ENCODE peak calls at places on chromosomes 2 and 18, in six cellular contexts. One of them, this sample, is unnamed.

GRCh38 chr18:44681039-44681595 is 429 bp downstream of the SETBP1 start:
- DNase-seq in HepG2: no peak
- DNase-seq in fibroblast of mammary gland: peak
- DNase-seq in LNCaP clone FGC: no peak
- DNase-seq in nephron progenitor cell: no peak
- DNase-seq in IMR-90: no peak
- DNase-seq in this sample: no peak

GRCh38 chr18:32761231-32761785 is 11.5 kb downstream of the KLHL14 start:
- DNase-seq in HepG2: no peak
- DNase-seq in IMR-90: no peak
- DNase-seq in nephron progenitor cell: no peak
- DNase-seq in LNCaP clone FGC: no peak
- DNase-seq in fibroblast of mammary gland: no peak
- DNase-seq in this sample: no peak

GRCh38 chr18:7830468-7830867 is 263.4 kb downstream of the PTPRM start:
- DNase-seq in IMR-90: no peak
- DNase-seq in LNCaP clone FGC: peak
- DNase-seq in HepG2: no peak
- DNase-seq in nephron progenitor cell: no peak
- DNase-seq in fibroblast of mammary gland: no peak
- DNase-seq in this sample: peak

GRCh38 chr2:34408100-34408499 is 809.0 kb upstream of the FAM98A start:
- DNase-seq in HepG2: no peak
- DNase-seq in IMR-90: no peak
- DNase-seq in nephron progenitor cell: no peak
- DNase-seq in fibroblast of mammary gland: no peak
- DNase-seq in LNCaP clone FGC: no peak
- DNase-seq in this sample: no peak

GRCh38 chr2:43676322-43677050 is at the start of gene C1GALT1C1L:
- DNase-seq in nephron progenitor cell: no peak
- DNase-seq in IMR-90: peak
- DNase-seq in HepG2: peak
- DNase-seq in fibroblast of mammary gland: peak
- DNase-seq in LNCaP clone FGC: no peak
- DNase-seq in this sample: peak

GRCh38 chr2:161030260-161031063 is 129.8 kb upstream of the TANK start:
- DNase-seq in LNCaP clone FGC: no peak
- DNase-seq in fibroblast of mammary gland: peak
- DNase-seq in IMR-90: peak
- DNase-seq in nephron progenitor cell: no peak
- DNase-seq in HepG2: peak
- DNase-seq in this sample: peak

GRCh38 chr2:75130171-75130570 is 69.1 kb downstream of the TACR1 start:
- DNase-seq in fibroblast of mammary gland: no peak
- DNase-seq in HepG2: no peak
- DNase-seq in IMR-90: no peak
- DNase-seq in LNCaP clone FGC: no peak
- DNase-seq in nephron progenitor cell: no peak
- DNase-seq in this sample: peak

GRCh38 chr2:905091-905832 is 45.4 kb upstream of the SNTG2 start:
- DNase-seq in HepG2: no peak
- DNase-seq in IMR-90: no peak
- DNase-seq in fibroblast of mammary gland: no peak
- DNase-seq in LNCaP clone FGC: no peak
- DNase-seq in nephron progenitor cell: no peak
- DNase-seq in this sample: no peak

GRCh38 chr2:155825876-155826275 is 506.6 kb downstream of the NR4A2 start:
- DNase-seq in LNCaP clone FGC: no peak
- DNase-seq in nephron progenitor cell: no peak
- DNase-seq in fibroblast of mammary gland: no peak
- DNase-seq in IMR-90: no peak
- DNase-seq in HepG2: no peak
- DNase-seq in this sample: no peak

GRCh38 chr2:235498556-235499305 is 4.9 kb downstream of the AGAP1 start:
- DNase-seq in IMR-90: no peak
- DNase-seq in nephron progenitor cell: peak
- DNase-seq in HepG2: no peak
- DNase-seq in fibroblast of mammary gland: peak
- DNase-seq in LNCaP clone FGC: no peak
- DNase-seq in this sample: peak

GRCh38 chr18:37393221-37393828 is 172.3 kb downstream of the CELF4 start:
- DNase-seq in LNCaP clone FGC: no peak
- DNase-seq in nephron progenitor cell: no peak
- DNase-seq in IMR-90: no peak
- DNase-seq in HepG2: no peak
- DNase-seq in fibroblast of mammary gland: no peak
- DNase-seq in this sample: no peak

GRCh38 chr2:207504513-207505171 is 25.1 kb upstream of the CREB1 start:
- DNase-seq in IMR-90: peak
- DNase-seq in LNCaP clone FGC: no peak
- DNase-seq in nephron progenitor cell: peak
- DNase-seq in fibroblast of mammary gland: peak
- DNase-seq in HepG2: no peak
- DNase-seq in this sample: no peak

GRCh38 chr2:130327703-130328527 is 14.8 kb upstream of the IMP4 start:
- DNase-seq in fibroblast of mammary gland: peak
- DNase-seq in LNCaP clone FGC: no peak
- DNase-seq in HepG2: peak
- DNase-seq in IMR-90: peak
- DNase-seq in nephron progenitor cell: no peak
- DNase-seq in this sample: peak

GRCh38 chr2:238565031-238565430 is 138.3 kb downstream of the ASB1 start:
- DNase-seq in nephron progenitor cell: no peak
- DNase-seq in fibroblast of mammary gland: no peak
- DNase-seq in HepG2: no peak
- DNase-seq in LNCaP clone FGC: no peak
- DNase-seq in IMR-90: no peak
- DNase-seq in this sample: no peak

GRCh38 chr2:55581435-55581834 is 36.0 kb downstream of the PPP4R3B start:
- DNase-seq in nephron progenitor cell: no peak
- DNase-seq in LNCaP clone FGC: no peak
- DNase-seq in IMR-90: no peak
- DNase-seq in fibroblast of mammary gland: peak
- DNase-seq in HepG2: peak
- DNase-seq in this sample: no peak
- TF ChIP-seq CTCF in nephron progenitor cell: peak
- TF ChIP-seq CTCF in LNCaP clone FGC: peak
- TF ChIP-seq CTCF in IMR-90: peak
- TF ChIP-seq CTCF in fibroblast of mammary gland: peak
- TF ChIP-seq CTCF in HepG2: peak
- TF ChIP-seq CTCF in this sample: no peak

GRCh38 chr2:81260320-81260719 is 955.8 kb upstream of the LRRTM1 start:
- DNase-seq in LNCaP clone FGC: peak
- DNase-seq in nephron progenitor cell: no peak
- DNase-seq in IMR-90: no peak
- DNase-seq in HepG2: no peak
- DNase-seq in fibroblast of mammary gland: no peak
- DNase-seq in this sample: peak

GRCh38 chr2:81263989-81264388 is 959.4 kb upstream of the LRRTM1 start:
- DNase-seq in fibroblast of mammary gland: no peak
- DNase-seq in HepG2: no peak
- DNase-seq in nephron progenitor cell: no peak
- DNase-seq in IMR-90: no peak
- DNase-seq in LNCaP clone FGC: no peak
- DNase-seq in this sample: no peak

GRCh38 chr2:81266106-81266505 is 961.6 kb upstream of the LRRTM1 start:
- DNase-seq in LNCaP clone FGC: no peak
- DNase-seq in IMR-90: no peak
- DNase-seq in fibroblast of mammary gland: no peak
- DNase-seq in HepG2: peak
- DNase-seq in nephron progenitor cell: peak
- DNase-seq in this sample: peak
- TF ChIP-seq CTCF in LNCaP clone FGC: peak
- TF ChIP-seq CTCF in IMR-90: no peak
- TF ChIP-seq CTCF in fibroblast of mammary gland: no peak
- TF ChIP-seq CTCF in HepG2: peak
- TF ChIP-seq CTCF in nephron progenitor cell: peak
- TF ChIP-seq CTCF in this sample: peak

DNA sequence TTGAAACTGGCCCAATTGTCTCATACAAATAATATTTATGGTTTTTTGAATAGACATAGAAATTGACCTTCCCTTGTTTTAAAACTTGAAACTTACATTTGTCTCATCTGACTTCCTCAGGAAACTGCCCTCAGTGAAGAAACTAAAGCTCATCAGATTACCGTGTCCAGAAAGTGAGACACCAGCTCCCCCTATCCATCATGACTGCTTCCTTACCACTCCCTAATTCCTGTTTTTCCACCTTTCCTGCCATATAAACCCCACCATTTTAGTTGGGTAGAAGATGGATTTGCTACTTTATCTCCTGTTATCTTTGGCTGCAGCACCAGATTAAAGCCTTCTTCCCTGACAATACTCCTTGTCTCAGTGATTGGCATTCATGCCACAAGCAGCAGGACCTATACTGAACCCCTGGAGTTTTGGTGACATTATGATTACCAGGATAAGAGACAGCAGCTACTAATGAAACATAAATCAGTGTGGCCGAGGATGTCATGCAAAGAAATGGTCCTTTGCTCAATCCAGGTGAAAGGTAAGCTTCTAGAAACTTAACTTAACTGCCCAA is 1627.6 kb upstream of the ZEB2 start:
- DNase-seq in fibroblast of mammary gland: no peak
- DNase-seq in IMR-90: no peak
- DNase-seq in nephron progenitor cell: no peak
- DNase-seq in HepG2: no peak
- DNase-seq in LNCaP clone FGC: no peak
- DNase-seq in this sample: no peak
- TF ChIP-seq CTCF in fibroblast of mammary gland: no peak
- TF ChIP-seq CTCF in IMR-90: no peak
- TF ChIP-seq CTCF in nephron progenitor cell: no peak
- TF ChIP-seq CTCF in HepG2: peak
- TF ChIP-seq CTCF in LNCaP clone FGC: no peak
- TF ChIP-seq CTCF in this sample: no peak

GRCh38 chr2:170369894-170370293 is 191.9 kb downstream of the MYO3B start:
- DNase-seq in LNCaP clone FGC: no peak
- DNase-seq in IMR-90: peak
- DNase-seq in nephron progenitor cell: no peak
- DNase-seq in fibroblast of mammary gland: peak
- DNase-seq in HepG2: peak
- DNase-seq in this sample: peak
- TF ChIP-seq CTCF in LNCaP clone FGC: peak
- TF ChIP-seq CTCF in IMR-90: peak
- TF ChIP-seq CTCF in nephron progenitor cell: peak
- TF ChIP-seq CTCF in fibroblast of mammary gland: no peak
- TF ChIP-seq CTCF in HepG2: peak
- TF ChIP-seq CTCF in this sample: no peak

DNA sequence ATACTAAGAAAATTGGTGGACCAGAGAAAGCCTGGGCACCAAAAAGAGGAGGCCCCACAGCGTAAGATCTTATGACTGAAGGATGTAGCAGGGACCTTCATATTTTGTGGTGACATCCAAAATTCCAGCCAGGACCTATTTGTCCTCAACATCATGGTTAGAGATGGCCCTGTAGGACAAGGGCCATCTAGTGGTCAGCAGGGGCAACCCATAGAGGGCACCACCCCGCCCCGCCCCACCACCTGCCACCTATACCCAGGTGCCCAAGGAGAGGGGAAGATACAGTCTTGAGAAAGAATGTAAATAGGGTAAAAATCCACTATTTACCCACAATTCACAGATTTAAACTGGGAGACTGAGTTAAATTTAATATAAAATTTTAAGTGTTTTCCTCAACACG is 59.6 kb upstream of the TMEM163 start:
- DNase-seq in fibroblast of mammary gland: no peak
- DNase-seq in nephron progenitor cell: no peak
- DNase-seq in IMR-90: no peak
- DNase-seq in LNCaP clone FGC: no peak
- DNase-seq in HepG2: peak
- DNase-seq in this sample: peak
- TF ChIP-seq CTCF in fibroblast of mammary gland: peak
- TF ChIP-seq CTCF in nephron progenitor cell: peak
- TF ChIP-seq CTCF in IMR-90: no peak
- TF ChIP-seq CTCF in LNCaP clone FGC: peak
- TF ChIP-seq CTCF in HepG2: peak
- TF ChIP-seq CTCF in this sample: no peak

GRCh38 chr2:95314964-95315611 is 17.9 kb downstream of the KCNIP3 start:
- DNase-seq in IMR-90: peak
- DNase-seq in nephron progenitor cell: peak
- DNase-seq in fibroblast of mammary gland: peak
- DNase-seq in LNCaP clone FGC: no peak
- DNase-seq in HepG2: peak
- DNase-seq in this sample: peak
- TF ChIP-seq CTCF in IMR-90: peak
- TF ChIP-seq CTCF in nephron progenitor cell: peak
- TF ChIP-seq CTCF in fibroblast of mammary gland: peak
- TF ChIP-seq CTCF in LNCaP clone FGC: peak
- TF ChIP-seq CTCF in HepG2: peak
- TF ChIP-seq CTCF in this sample: peak

DNA sequence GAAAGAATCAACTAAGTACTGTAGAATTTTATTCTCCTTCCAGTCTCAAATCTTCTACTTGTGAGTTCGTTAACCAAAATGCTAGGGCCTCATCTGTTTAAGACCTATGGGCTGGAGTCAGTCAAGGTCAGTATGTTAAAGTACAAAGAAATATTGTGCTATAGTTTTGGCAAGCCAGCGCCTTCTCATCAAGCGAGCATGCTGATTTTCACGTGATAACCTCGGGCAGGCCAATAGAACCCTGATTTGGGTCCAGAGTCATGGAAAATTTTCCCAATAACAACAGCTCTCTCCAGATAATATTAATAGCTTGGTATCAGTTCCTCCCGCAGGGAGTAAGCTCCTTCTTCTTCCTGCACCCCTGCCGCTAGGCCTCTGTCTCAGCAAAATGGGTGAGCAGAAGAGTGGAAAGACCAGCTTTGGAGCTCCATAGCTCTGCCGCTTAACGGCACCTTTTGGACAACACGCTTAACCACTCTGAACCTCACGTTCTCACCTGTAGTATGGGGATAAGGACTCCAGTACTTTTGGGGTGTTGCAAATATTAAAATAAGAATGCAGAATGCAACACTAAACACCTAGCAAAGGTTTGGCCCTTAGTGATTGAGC is 11.7 kb downstream of the CABLES1 start:
- DNase-seq in IMR-90: no peak
- DNase-seq in nephron progenitor cell: no peak
- DNase-seq in HepG2: peak
- DNase-seq in LNCaP clone FGC: no peak
- DNase-seq in fibroblast of mammary gland: no peak
- DNase-seq in this sample: no peak
- TF ChIP-seq CTCF in IMR-90: no peak
- TF ChIP-seq CTCF in nephron progenitor cell: no peak
- TF ChIP-seq CTCF in HepG2: no peak
- TF ChIP-seq CTCF in LNCaP clone FGC: no peak
- TF ChIP-seq CTCF in fibroblast of mammary gland: no peak
- TF ChIP-seq CTCF in this sample: no peak

GRCh38 chr2:115910270-115910669 is 1467.8 kb downstream of the DPP10 start:
- DNase-seq in fibroblast of mammary gland: no peak
- DNase-seq in HepG2: no peak
- DNase-seq in IMR-90: no peak
- DNase-seq in nephron progenitor cell: peak
- DNase-seq in LNCaP clone FGC: peak
- DNase-seq in this sample: peak
- TF ChIP-seq CTCF in fibroblast of mammary gland: no peak
- TF ChIP-seq CTCF in HepG2: no peak
- TF ChIP-seq CTCF in IMR-90: no peak
- TF ChIP-seq CTCF in nephron progenitor cell: peak
- TF ChIP-seq CTCF in LNCaP clone FGC: peak
- TF ChIP-seq CTCF in this sample: no peak